ENCODE peak calls at places on chromosomes 4 and X, in seven cellular contexts. N is cardiac muscle cell; V is lower lobe of right lung; K is PC-9; H is heart left ventricle; W is tibial nerve; G is CD8-positive, alpha-beta T cell. O is an unnamed sample.
A peak's percentile ranks its signal among the peaks of the same experiment; 100 is the strongest.

GRCh38 chr4:41028392-41029076 is 185.8 kb downstream of the APBB2 start:
- DNase-seq in N (peak; percentile 16), W (no peak), H (no peak), V (no peak), G (no peak), K (no peak), O (no peak)

GRCh38 chr4:140253556-140254027 is 99.6 kb upstream of the MAML3 start:
- DNase-seq in N (no peak), W (no peak), H (no peak), K (no peak), G (no peak), V (no peak), O (no peak)

GRCh38 chrX:77785400-77785745 is 643 bp downstream of the ATRX start:
- DNase-seq in G (no peak), W (no peak), K (no peak), V (no peak), H (no peak), N (peak; percentile 37), O (no peak)

GRCh38 chrX:29687687-29688086 is 527.7 kb upstream of the MAGEB2 start:
- DNase-seq in W (no peak), K (no peak), V (no peak), H (no peak), G (no peak), N (peak; percentile 71), O (no peak)

GRCh38 chr4:146335763-146336412 is 121.5 kb downstream of the REELD1 start:
- DNase-seq in N (no peak), H (no peak), W (no peak), V (no peak), K (peak; percentile 58), G (no peak), O (no peak)

GRCh38 chr4:143185253-143186107 is 763 bp downstream of the USP38 start:
- DNase-seq in K (no peak), H (peak; percentile 75), G (peak; percentile 25), W (no peak), N (peak; percentile 10), V (peak; percentile 56), O (peak; percentile 75)

GRCh38 chr4:2266181-2266580 is 4.3 kb upstream of the MXD4 start:
- DNase-seq in K (no peak), V (no peak), W (peak; percentile 38), G (no peak), N (peak; percentile 58), H (peak; percentile 83), O (no peak)

GRCh38 chr4:7324651-7325121 is 110.0 kb downstream of the PSAPL1 start:
- DNase-seq in K (no peak), N (no peak), V (peak; percentile 35), G (peak; percentile 34), H (no peak), W (no peak), O (no peak)

GRCh38 chrX:97844943-97845342 is 961.2 kb downstream of the RPA4 start:
- DNase-seq in V (no peak), G (no peak), K (no peak), N (no peak), H (no peak), W (no peak), O (no peak)

GRCh38 chrX:8139713-8140112 is 31.4 kb downstream of the VCX2 start:
- DNase-seq in W (no peak), H (no peak), G (no peak), N (peak; percentile 45), V (peak; percentile 31), K (peak; percentile 55), O (no peak)

GRCh38 chrX:41921492-41922124 is 1.7 kb downstream of the CASK start:
- DNase-seq in H (no peak), K (no peak), W (no peak), N (peak; percentile 78), V (no peak), G (no peak), O (no peak)

GRCh38 chr4:98663226-98664006 is 5.0 kb upstream of the TSPAN5 start:
- DNase-seq in N (no peak), G (peak; percentile 40), H (no peak), V (no peak), W (peak; percentile 15), K (no peak), O (no peak)

GRCh38 chrX:49193542-49193964 is 6.4 kb downstream of the SYP start:
- DNase-seq in G (no peak), K (no peak), W (no peak), V (no peak), H (no peak), N (peak; percentile 7), O (no peak)

GRCh38 chrX:139770366-139770765 is 62.4 kb upstream of the MCF2 start:
- DNase-seq in H (no peak), N (no peak), K (no peak), G (no peak), W (no peak), V (no peak), O (no peak)

GRCh38 chrX:53190363-53190960 is 34.5 kb downstream of the KDM5C start:
- DNase-seq in W (no peak), V (no peak), N (no peak), H (no peak), G (no peak), K (no peak), O (no peak)

GRCh38 chr4:177051473-177052060 is 258.1 kb upstream of the NEIL3 start:
- DNase-seq in G (no peak), V (no peak), W (no peak), H (no peak), N (peak; percentile 42), K (no peak), O (no peak)

GRCh38 chrX:1292581-1293310 is 24.1 kb downstream of the CSF2RA start:
- DNase-seq in H (no peak), G (no peak), N (no peak), V (no peak), K (no peak), W (no peak), O (no peak)

GRCh38 chr4:95505149-95505548 is 43.6 kb downstream of the UNC5C start:
- DNase-seq in G (no peak), H (no peak), K (no peak), V (no peak), W (no peak), N (peak; percentile 68), O (no peak)

GRCh38 chr4:114400531-114400930 is 198.1 kb upstream of the UGT8 start:
- DNase-seq in G (no peak), V (no peak), W (no peak), N (no peak), K (peak; percentile 39), H (no peak), O (no peak)

GRCh38 chr4:175560628-175561027 is 251.4 kb downstream of the GPM6A start:
- DNase-seq in K (no peak), W (no peak), G (no peak), V (no peak), H (no peak), N (no peak), O (no peak)

GRCh38 chrX:134685662-134686061 is 27.4 kb upstream of the PLAC1 start:
- DNase-seq in V (no peak), G (no peak), K (no peak), W (no peak), H (no peak), N (peak; percentile 33), O (no peak)

GRCh38 chrX:123860983-123861382 is 1.1 kb downstream of the XIAP start:
- DNase-seq in V (no peak), K (no peak), N (peak; percentile 56), W (no peak), H (no peak), G (no peak), O (no peak)

GRCh38 chr4:140603286-140603685 is 34.5 kb upstream of the UCP1 start:
- DNase-seq in K (peak; percentile 35), N (no peak), G (no peak), V (no peak), H (no peak), W (no peak), O (no peak)

GRCh38 chr4:24856586-24856985 is 56.3 kb downstream of the CCDC149 start:
- DNase-seq in K (no peak), V (no peak), W (no peak), H (no peak), N (peak; percentile 74), G (no peak), O (peak; percentile 83)

GRCh38 chr4:139666735-139667266 is 1.2 kb downstream of the MGST2 start:
- DNase-seq in W (no peak), H (no peak), N (peak; percentile 67), K (peak; percentile 87), V (peak; percentile 61), G (no peak), O (no peak)

GRCh38 chrX:70852294-70852693 is 56.2 kb downstream of the TEX11 start:
- DNase-seq in K (no peak), N (no peak), V (no peak), W (no peak), H (no peak), G (no peak), O (no peak)

GRCh38 chr4:8897768-8898167 is 26.1 kb upstream of the HMX1 start:
- DNase-seq in H (no peak), K (no peak), W (no peak), N (no peak), G (no peak), V (no peak), O (no peak)

GRCh38 chr4:8895295-8895694 is 23.7 kb upstream of the HMX1 start:
- DNase-seq in W (no peak), K (no peak), N (no peak), H (no peak), G (no peak), V (no peak), O (no peak)

GRCh38 chr4:8894424-8894816 is 22.8 kb upstream of the HMX1 start:
- DNase-seq in W (no peak), V (no peak), K (no peak), G (no peak), N (no peak), H (no peak), O (no peak)

GRCh38 chr4:8896506-8896905 is 24.9 kb upstream of the HMX1 start:
- DNase-seq in H (no peak), W (no peak), K (no peak), V (no peak), N (no peak), G (no peak), O (no peak)

GRCh38 chr4:8896071-8896470 is 24.4 kb upstream of the HMX1 start:
- DNase-seq in H (no peak), G (no peak), W (no peak), N (no peak), K (no peak), V (no peak), O (no peak)
- H3K4me3 ChIP-seq in H (no peak overlapping the region), G (no peak overlapping the region), W (no peak overlapping the region), N (no peak overlapping the region), K (no peak overlapping the region), V (no peak overlapping the region), O (no peak overlapping the region)

GRCh38 chrX:67961516-67961915 is 417.7 kb downstream of the AR start:
- DNase-seq in K (no peak), N (no peak), W (no peak), H (no peak), V (no peak), G (no peak), O (no peak)
- TF ChIP-seq CTCF in K (no peak), N (no peak), W (no peak), H (no peak), V (no peak), G (no peak), O (no peak)

GRCh38 chr4:170011921-170012628 is 14.1 kb downstream of the MFAP3L start:
- DNase-seq in N (no peak), G (no peak), K (no peak), W (no peak), V (no peak), H (no peak), O (no peak)
- H3K27ac ChIP-seq in N (no peak overlapping the region), G (no peak overlapping the region), K (no peak overlapping the region), W (no peak overlapping the region), V (no peak overlapping the region), H (no peak overlapping the region), O (no peak overlapping the region)

GRCh38 chr4:85477538-85477937 is 2.6 kb downstream of the ARHGAP24 start:
- DNase-seq in G (no peak), K (no peak), H (no peak), V (no peak), N (no peak), W (no peak), O (no peak)
- H3K4me3 ChIP-seq in G (no peak overlapping the region), K (no peak overlapping the region), H (peak overlapping the region; percentile 72), V (peak overlapping the region; percentile 65), N (no peak overlapping the region), W (peak overlapping the region; percentile 65), O (no peak overlapping the region)